ENCODE peak calls at places on chromosomes 3 and 15, in nine cellular contexts. R, K, G, H, M, B, Y, E and N are unnamed samples.

GRCh38 chr3:179666436-179667035 is 13.7 kb downstream of the USP13 start:
- DNase-seq in R (no peak), K (no peak), G (no peak), H (peak), M (no peak), B (no peak), Y (no peak), E (peak), N (no peak)

GRCh38 chr3:31219131-31219843 is 313.4 kb upstream of the STT3B start:
- DNase-seq in R (no peak), K (no peak), G (no peak), H (peak), M (no peak), B (no peak), Y (peak), E (no peak), N (no peak)

GRCh38 chr3:149713730-149714654 is 38.3 kb downstream of the COMMD2 start:
- DNase-seq in R (no peak), K (no peak), G (no peak), H (no peak), M (no peak), B (no peak), Y (no peak), E (no peak), N (no peak)

GRCh38 chr15:29924750-29925149 is 102.5 kb upstream of the TJP1 start:
- DNase-seq in R (peak), K (no peak), G (peak), H (peak), M (no peak), B (no peak), Y (no peak), E (peak), N (no peak)

GRCh38 chr3:1883489-1883888 is 215.2 kb upstream of the CNTN4 start:
- DNase-seq in R (no peak), K (no peak), G (no peak), H (no peak), M (no peak), B (no peak), Y (no peak), E (no peak), N (no peak)

GRCh38 chr15:42155546-42156265 is 730 bp downstream of the PLA2G4F start:
- DNase-seq in R (no peak), K (no peak), G (no peak), H (no peak), M (no peak), B (no peak), Y (no peak), E (peak), N (no peak)

GRCh38 chr3:67083277-67083676 is 85.2 kb downstream of the KBTBD8 start:
- DNase-seq in R (peak), K (peak), G (no peak), H (peak), M (peak), B (peak), Y (no peak), E (no peak), N (no peak)

GRCh38 chr3:178367817-178368617 is 168.2 kb upstream of the KCNMB2 start:
- DNase-seq in R (no peak), K (no peak), G (no peak), H (peak), M (no peak), B (no peak), Y (no peak), E (no peak), N (no peak)

GRCh38 chr15:85582076-85582718 is 201.8 kb downstream of the AKAP13 start:
- DNase-seq in R (no peak), K (peak), G (no peak), H (peak), M (no peak), B (peak), Y (no peak), E (no peak), N (no peak)

GRCh38 chr3:31312400-31312799 is 220.3 kb upstream of the STT3B start:
- DNase-seq in R (no peak), K (no peak), G (no peak), H (no peak), M (no peak), B (no peak), Y (no peak), E (no peak), N (no peak)

GRCh38 chr15:67085818-67086649 is 20.6 kb downstream of the SMAD3 start:
- DNase-seq in R (no peak), K (peak), G (peak), H (peak), M (no peak), B (no peak), Y (peak), E (no peak), N (no peak)

GRCh38 chr15:33968224-33968623 is at the start of gene CHRM5:
- DNase-seq in R (no peak), K (no peak), G (no peak), H (no peak), M (no peak), B (no peak), Y (no peak), E (no peak), N (no peak)

GRCh38 chr15:62112616-62113593 is 46.1 kb downstream of the C2CD4A start:
- DNase-seq in R (peak), K (no peak), G (peak), H (peak), M (no peak), B (no peak), Y (no peak), E (no peak), N (no peak)

GRCh38 chr3:48830660-48831190 is 16.9 kb downstream of the PRKAR2A start:
- DNase-seq in R (no peak), K (no peak), G (no peak), H (no peak), M (no peak), B (no peak), Y (no peak), E (no peak), N (no peak)

GRCh38 chr15:72515591-72516389 is 41.7 kb downstream of the ARIH1 start:
- DNase-seq in R (peak), K (no peak), G (no peak), H (peak), M (no peak), B (no peak), Y (no peak), E (no peak), N (no peak)

GRCh38 chr3:67653425-67654098 is 850 bp downstream of the SUCLG2 start:
- DNase-seq in R (no peak), K (no peak), G (no peak), H (peak), M (peak), B (no peak), Y (no peak), E (no peak), N (no peak)

GRCh38 chr15:98865397-98866339 is 141.9 kb downstream of the PGPEP1L start:
- DNase-seq in R (no peak), K (peak), G (no peak), H (peak), M (peak), B (peak), Y (peak), E (peak), N (peak)

GRCh38 chr3:65902304-65902793 is 136.4 kb downstream of the MAGI1 start:
- DNase-seq in R (peak), K (no peak), G (no peak), H (peak), M (no peak), B (no peak), Y (no peak), E (no peak), N (no peak)

GRCh38 chr15:62099171-62099601 is 32.4 kb downstream of the C2CD4A start:
- DNase-seq in R (no peak), K (no peak), G (no peak), H (peak), M (no peak), B (no peak), Y (no peak), E (no peak), N (no peak)

GRCh38 chr15:78051622-78052405 is 25.7 kb downstream of the TBC1D2B start:
- DNase-seq in R (no peak), K (peak), G (no peak), H (peak), M (no peak), B (no peak), Y (no peak), E (no peak), N (no peak)

GRCh38 chr3:171446801-171447578 is 13.2 kb downstream of the TNIK start:
- DNase-seq in R (peak), K (peak), G (peak), H (peak), M (no peak), B (no peak), Y (no peak), E (no peak), N (no peak)

GRCh38 chr3:177441281-177441812 is 244.1 kb upstream of the TBL1XR1 start:
- DNase-seq in R (no peak), K (no peak), G (no peak), H (peak), M (no peak), B (no peak), Y (no peak), E (no peak), N (no peak)

GRCh38 chr3:187739125-187739560 is 6.1 kb downstream of the BCL6 start:
- DNase-seq in R (no peak), K (peak), G (no peak), H (peak), M (no peak), B (peak), Y (peak), E (no peak), N (no peak)